ENCODE peak calls at places on chromosomes 16 and 17, in seven cellular contexts. D is non-pigmented ciliary epithelial cell, V is Caki2, K is M059J, Z is H54, C is choroid plexus epithelial cell, O is hypothalamus. R is an unnamed sample.

GRCh38 chr16:24540575-24541240 is 1.3 kb downstream of the RBBP6 start:
- DNase-seq in V (peak; percentile 36), O (no peak), C (peak; percentile 36), K (peak; percentile 45), D (no peak), Z (no peak), R (no peak)

GRCh38 chr17:199806-200603 is 18.6 kb upstream of the DOC2B start:
- DNase-seq in V (peak; percentile 16), C (no peak), O (no peak), K (peak; percentile 41), Z (no peak), D (no peak), R (no peak)

GRCh38 chr17:66272699-66273390 is 29.6 kb upstream of the PRKCA start:
- DNase-seq in C (peak; percentile 47), K (peak; percentile 95), V (peak; percentile 91), O (no peak), D (peak; percentile 42), Z (peak; percentile 71), R (no peak)

GRCh38 chr17:73943416-73943770 is 260.1 kb upstream of the RPL38 start:
- DNase-seq in D (no peak), K (no peak), Z (no peak), C (no peak), V (no peak), O (no peak), R (no peak)

GRCh38 chr17:71615820-71616219 is 505.0 kb upstream of the SOX9 start:
- DNase-seq in V (no peak), K (no peak), C (no peak), O (no peak), Z (no peak), D (no peak), R (no peak)

GRCh38 chr17:32971171-32971570 is 20.5 kb upstream of the SPACA3 start:
- DNase-seq in V (no peak), Z (no peak), K (no peak), O (no peak), C (peak; percentile 46), D (peak; percentile 15), R (no peak)

GRCh38 chr16:77963185-77964044 is 58.9 kb upstream of the CLEC3A start:
- DNase-seq in O (no peak), D (no peak), C (peak; percentile 14), V (no peak), K (no peak), Z (no peak), R (no peak)

GRCh38 chr17:7167832-7168231 is 11.3 kb downstream of the ASGR1 start:
- DNase-seq in K (no peak), D (no peak), C (peak; percentile 76), O (no peak), V (no peak), Z (no peak), R (no peak)

GRCh38 chr17:4506180-4506814 is 7.6 kb downstream of the SPNS2 start:
- DNase-seq in C (no peak), D (no peak), O (no peak), Z (no peak), V (no peak), K (no peak), R (no peak)

GRCh38 chr16:50711862-50712567 is 18.6 kb downstream of the NOD2 start:
- DNase-seq in K (no peak), D (no peak), Z (no peak), O (peak; percentile 48), C (no peak), V (no peak), R (no peak)

GRCh38 chr16:69924777-69925191 is 26.4 kb upstream of the CLEC18A start:
- DNase-seq in Z (peak; percentile 76), D (peak; percentile 65), V (no peak), K (no peak), O (no peak), C (peak; percentile 85), R (no peak)

GRCh38 chr17:64441772-64442549 is 7.0 kb upstream of the MILR1 start:
- DNase-seq in V (no peak), C (peak; percentile 92), Z (no peak), O (no peak), D (peak; percentile 23), K (no peak), R (no peak)

GRCh38 chr17:8474826-8475225 is 39.1 kb downstream of the NDEL1 start:
- DNase-seq in D (no peak), O (no peak), K (no peak), C (no peak), V (no peak), Z (no peak), R (no peak)

GRCh38 chr16:14527411-14528044 is 102.5 kb downstream of the PARN start:
- DNase-seq in V (no peak), K (no peak), C (peak; percentile 83), O (no peak), D (no peak), Z (no peak), R (no peak)

GRCh38 chr17:81831957-81832607 is 1.0 kb downstream of the MCRIP1 start:
- DNase-seq in D (no peak), K (peak; percentile 19), V (no peak), O (peak; percentile 7), C (no peak), Z (no peak), R (no peak)

GRCh38 chr17:58520843-58521430 is 6.5 kb upstream of the MTMR4 start:
- DNase-seq in O (no peak), K (peak; percentile 11), D (no peak), C (peak; percentile 27), V (no peak), Z (no peak), R (no peak)

GRCh38 chr17:21510686-21511367 is 134.7 kb downstream of the KCNJ12 start:
- DNase-seq in D (no peak), V (no peak), K (no peak), Z (no peak), C (peak; percentile 33), O (no peak), R (no peak)

GRCh38 chr17:13825526-13826040 is 223.9 kb upstream of the HS3ST3A1 start:
- DNase-seq in Z (no peak), O (no peak), V (no peak), C (no peak), K (no peak), D (no peak), R (no peak)

GRCh38 chr17:75691371-75692290 is 24.5 kb downstream of the SAP30BP start:
- DNase-seq in V (no peak), O (peak; percentile 74), Z (peak; percentile 69), C (no peak), K (peak; percentile 99), D (no peak), R (no peak)

GRCh38 chr16:19118938-19119431 is 5.2 kb downstream of the ITPRIPL2 start:
- DNase-seq in O (peak; percentile 14), K (peak; percentile 93), V (peak; percentile 70), Z (peak; percentile 81), C (peak; percentile 97), D (peak; percentile 82), R (no peak)

GRCh38 chr17:41042953-41043352 is 1.7 kb upstream of the KRTAP1-1 start:
- DNase-seq in D (no peak), O (no peak), Z (no peak), C (no peak), K (no peak), V (no peak), R (no peak)

GRCh38 chr16:81625544-81626152 is 153.4 kb upstream of the PLCG2 start:
- DNase-seq in V (peak; percentile 73), C (no peak), K (peak; percentile 89), D (no peak), Z (peak; percentile 80), O (peak; percentile 63), R (no peak)

GRCh38 chr16:30183961-30184429 is 593 bp downstream of the CORO1A start:
- DNase-seq in K (no peak), C (no peak), Z (no peak), D (no peak), O (no peak), V (no peak), R (no peak)

GRCh38 chr16:49556252-49557069 is 182.9 kb downstream of the C16orf78 start:
- DNase-seq in K (peak; percentile 5), Z (peak; percentile 15), D (peak; percentile 26), O (no peak), V (peak; percentile 3), C (peak; percentile 83), R (no peak)

GRCh38 chr17:72338847-72339790 is 218.3 kb downstream of the SOX9 start:
- DNase-seq in Z (peak; percentile 91), C (peak; percentile 94), D (peak; percentile 90), V (peak; percentile 82), K (peak; percentile 98), O (no peak), R (no peak)

GRCh38 chr17:35973333-35974260 is 7.7 kb downstream of the CCL16 start:
- DNase-seq in C (peak; percentile 47), Z (no peak), V (no peak), O (no peak), K (peak; percentile 13), D (no peak), R (no peak)

GRCh38 chr17:40963838-40964237 is 2.9 kb downstream of the KRT39 start:
- DNase-seq in D (no peak), C (peak; percentile 62), V (no peak), K (peak; percentile 22), O (no peak), Z (peak; percentile 15), R (no peak)

GRCh38 chr17:64063766-64064224 is 43.4 kb upstream of the ICAM2 start:
- DNase-seq in Z (no peak), V (no peak), D (no peak), O (no peak), K (peak; percentile 3), C (peak; percentile 63), R (no peak)